ENCODE peak calls at places on chromosomes 4 and X, in five cellular contexts. N, H, E, U and M are unnamed samples.

GRCh38 chrX:120207009-120207610 is 43.5 kb upstream of the ZBTB33 start:
- DNase-seq in N (no peak), H (no peak), E (peak; percentile 4), U (no peak), M (no peak)

GRCh38 chrX:42220083-42220482 is 296.7 kb upstream of the CASK start:
- DNase-seq in N (no peak), H (no peak), E (no peak), U (no peak), M (no peak)

GRCh38 chrX:125205084-125205917 is 114.4 kb upstream of the TEX13C start:
- DNase-seq in N (no peak), H (peak; percentile 33), E (peak; percentile 85), U (peak; percentile 10), M (no peak)

GRCh38 chr4:133320576-133321170 is 171.6 kb downstream of the PCDH10 start:
- DNase-seq in N (peak; percentile 26), H (peak; percentile 27), E (peak; percentile 29), U (peak; percentile 17), M (peak; percentile 3)

GRCh38 chr4:6123541-6123940 is 76.8 kb downstream of the JAKMIP1 start:
- DNase-seq in N (no peak), H (no peak), E (no peak), U (no peak), M (no peak)

GRCh38 chr4:180058731-180059215 is 2184.4 kb upstream of the TENM3 start:
- DNase-seq in N (no peak), H (peak; percentile 63), E (peak; percentile 39), U (no peak), M (peak; percentile 44)

GRCh38 chrX:153828723-153829548 is 1.4 kb downstream of the PDZD4 start:
- DNase-seq in N (peak; percentile 2), H (peak; percentile 61), E (peak; percentile 36), U (no peak), M (no peak)

GRCh38 chr4:174490356-174490969 is 31.8 kb downstream of the HPGD start:
- DNase-seq in N (no peak), H (no peak), E (peak; percentile 63), U (no peak), M (peak; percentile 0)

GRCh38 chrX:103063918-103064434 is at the start of gene BEX1:
- DNase-seq in N (peak; percentile 35), H (peak; percentile 86), E (no peak), U (no peak), M (no peak)

GRCh38 chr4:33959519-33959918 is 2284.8 kb downstream of the ARAP2 start:
- DNase-seq in N (no peak), H (no peak), E (no peak), U (no peak), M (no peak)

GRCh38 chr4:16779028-16779675 is 119.3 kb downstream of the LDB2 start:
- DNase-seq in N (no peak), H (no peak), E (no peak), U (no peak), M (peak; percentile 55)

GRCh38 chr4:60683357-60683756 is 516.8 kb upstream of the ADGRL3 start:
- DNase-seq in N (no peak), H (no peak), E (no peak), U (no peak), M (peak; percentile 94)

GRCh38 chrX:37640142-37640541 is 45.4 kb upstream of the XK start:
- DNase-seq in N (no peak), H (no peak), E (no peak), U (no peak), M (no peak)

GRCh38 chr4:187433141-187433540 is 562.4 kb upstream of the ZFP42 start:
- DNase-seq in N (no peak), H (no peak), E (no peak), U (no peak), M (no peak)

GRCh38 chr4:134862116-134862515 is 660.5 kb upstream of the PABPC4L start:
- DNase-seq in N (no peak), H (no peak), E (no peak), U (no peak), M (peak; percentile 1)

GRCh38 chrX:101219840-101220191 is 230 bp downstream of the DRP2 start:
- DNase-seq in N (no peak), H (peak; percentile 20), E (no peak), U (no peak), M (peak; percentile 71)

GRCh38 chrX:151397741-151398070 is 700 bp downstream of the VMA21 start:
- DNase-seq in N (no peak), H (peak; percentile 33), E (peak; percentile 6), U (peak; percentile 22), M (no peak)

GRCh38 chr4:78534286-78534955 is 17.1 kb upstream of the ANXA3 start:
- DNase-seq in N (peak; percentile 69), H (no peak), E (no peak), U (no peak), M (peak; percentile 28)

GRCh38 chrX:10620121-10620699 is at the start of gene MID1:
- DNase-seq in N (no peak), H (peak; percentile 78), E (peak; percentile 85), U (peak; percentile 5), M (peak; percentile 80)

DNA sequence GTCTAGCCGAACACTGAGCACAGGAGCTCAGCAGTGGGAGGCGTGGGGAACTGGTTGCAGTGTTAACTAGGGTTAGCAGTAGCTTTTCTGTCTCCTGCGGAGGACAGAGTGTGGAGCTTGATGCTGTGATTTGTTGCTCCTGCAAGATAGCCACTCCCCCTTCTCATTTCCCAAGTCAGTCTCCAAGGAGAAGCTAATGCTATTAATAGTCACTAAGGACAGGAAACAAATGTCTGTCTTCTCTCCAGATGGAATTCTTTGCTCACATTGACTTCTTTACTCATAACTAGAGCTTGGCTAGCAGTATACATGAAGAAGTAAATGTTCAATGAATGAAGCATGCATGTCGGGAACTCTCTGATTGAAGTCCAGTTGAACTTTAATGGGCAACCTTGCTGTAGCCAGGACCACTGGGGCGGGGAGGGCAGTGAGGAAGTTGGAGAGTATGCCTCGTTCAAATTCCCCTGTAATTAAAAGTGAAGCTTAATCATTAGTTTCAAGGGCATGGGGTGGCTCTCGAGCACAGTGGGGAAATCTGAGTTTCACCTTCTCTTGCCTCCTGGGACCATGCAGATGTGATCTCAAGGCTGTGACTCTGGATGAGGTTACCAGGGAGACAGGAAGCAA is 156.7 kb upstream of the SCML1 start:
- DNase-seq in N (no peak), H (no peak), E (no peak), U (no peak), M (peak; percentile 74)
- TF ChIP-seq SMC3 in N (no peak), H (no peak), E (no peak), U (no peak), M (no peak)

GRCh38 chrX:135512508-135513139 is 7.8 kb upstream of the INTS6L start:
- DNase-seq in N (no peak), H (no peak), E (no peak), U (no peak), M (no peak)

GRCh38 chrX:135509885-135510284 is 10.6 kb upstream of the INTS6L start:
- DNase-seq in N (no peak), H (no peak), E (no peak), U (no peak), M (no peak)

GRCh38 chrX:135518161-135518560 is 2.3 kb upstream of the INTS6L start:
- DNase-seq in N (no peak), H (no peak), E (no peak), U (no peak), M (no peak)

GRCh38 chrX:135516376-135516775 is 4.1 kb upstream of the INTS6L start:
- DNase-seq in N (no peak), H (no peak), E (peak; percentile 2), U (peak; percentile 35), M (no peak)

DNA sequence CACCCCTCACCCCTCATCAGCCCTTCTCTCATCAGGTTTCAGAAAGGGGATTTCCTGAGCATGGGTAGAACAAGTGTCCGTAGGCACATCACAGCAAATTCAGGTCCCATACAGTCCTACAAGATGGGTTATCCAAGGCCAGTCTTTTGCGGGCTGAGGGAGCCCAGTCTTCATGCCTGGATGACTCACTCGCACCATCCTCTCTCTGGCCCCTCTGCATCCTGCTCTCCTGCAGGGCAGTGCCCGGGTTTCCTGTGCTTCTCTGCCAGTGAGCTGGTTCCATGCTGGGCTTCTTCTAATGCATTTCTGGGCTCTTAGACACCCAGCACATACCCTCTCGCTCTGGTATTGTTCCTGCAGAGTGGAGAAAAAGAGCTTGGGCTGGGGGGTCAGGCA is 7.3 kb upstream of the INTS6L start:
- DNase-seq in N (no peak), H (no peak), E (no peak), U (no peak), M (no peak)
- TF ChIP-seq SMC3 in N (no peak), H (no peak), E (no peak), U (no peak), M (no peak)

GRCh38 chrX:31670245-31670644 is 598.4 kb upstream of the FTHL17 start:
- DNase-seq in N (no peak), H (no peak), E (no peak), U (no peak), M (no peak)
- TF ChIP-seq SMC3 in N (no peak), H (no peak), E (no peak), U (no peak), M (no peak)

GRCh38 chr4:19130836-19131235 is 1109.3 kb upstream of the LCORL start:
- DNase-seq in N (no peak), H (no peak), E (no peak), U (no peak), M (peak; percentile 80)
- TF ChIP-seq SMC3 in N (no peak), H (no peak), E (no peak), U (no peak), M (no peak)

GRCh38 chr4:3200423-3201090 is 48.4 kb upstream of the MSANTD1 start:
- DNase-seq in N (no peak), H (no peak), E (no peak), U (no peak), M (no peak)

GRCh38 chr4:3199661-3200422 is 49.1 kb upstream of the MSANTD1 start:
- DNase-seq in N (no peak), H (no peak), E (no peak), U (no peak), M (no peak)

GRCh38 chr4:3202836-3203820 is 45.8 kb upstream of the MSANTD1 start:
- DNase-seq in N (peak; percentile 56), H (no peak), E (no peak), U (no peak), M (no peak)

GRCh38 chr4:3204021-3204431 is 44.9 kb upstream of the MSANTD1 start:
- DNase-seq in N (peak; percentile 33), H (no peak), E (no peak), U (no peak), M (peak; percentile 67)

GRCh38 chr4:3201718-3202702 is 46.9 kb upstream of the MSANTD1 start:
- DNase-seq in N (peak; percentile 53), H (no peak), E (no peak), U (peak; percentile 63), M (peak; percentile 69)
- TF ChIP-seq SMC3 in N (no peak), H (no peak), E (no peak), U (no peak), M (no peak)